ENCODE peak calls at places on chromosomes 3 and 15, in six cellular contexts. J is K562, Z is tibial artery, E is lower leg skin, Q is heart right ventricle, H is dorsolateral prefrontal cortex. X is an unnamed sample.
A peak's percentile ranks its signal among the peaks of the same experiment; 100 is the strongest.

GRCh38 chr3:116863842-116864626 is 154.5 kb downstream of the TUSC7 start:
- DNase-seq in Q (no peak), E (no peak), H (no peak), J (no peak), Z (no peak), X (peak; percentile 40)

GRCh38 chr3:38006445-38006995 is 15.9 kb downstream of the VILL start:
- DNase-seq in Q (no peak), E (no peak), Z (no peak), H (no peak), J (no peak), X (no peak)

GRCh38 chr15:67094001-67094826 is 28.8 kb downstream of the SMAD3 start:
- DNase-seq in J (no peak), E (no peak), Q (no peak), H (no peak), Z (no peak), X (no peak)

GRCh38 chr3:156819842-156820686 is 6.1 kb upstream of the LEKR1 start:
- DNase-seq in Z (no peak), E (no peak), Q (no peak), H (no peak), J (no peak), X (no peak)

GRCh38 chr15:26888761-26889160 is 21.9 kb downstream of the GABRA5 start:
- DNase-seq in Q (no peak), E (no peak), Z (no peak), J (no peak), H (no peak), X (peak; percentile 43)

GRCh38 chr3:141231923-141232861 is 567 bp downstream of the PXYLP1 start:
- DNase-seq in Q (no peak), J (peak; percentile 46), H (peak; percentile 48), E (no peak), Z (peak; percentile 75), X (no peak)

GRCh38 chr15:42921049-42921731 is 612 bp upstream of the TTBK2 start:
- DNase-seq in J (no peak), H (peak; percentile 27), E (peak; percentile 30), Z (no peak), Q (no peak), X (no peak)

GRCh38 chr3:100020876-100021644 is 93.2 kb downstream of the FILIP1L start:
- DNase-seq in Q (no peak), J (no peak), E (no peak), H (no peak), Z (no peak), X (no peak)

GRCh38 chr3:59857589-59858346 is 807.9 kb upstream of the CFAP20DC start:
- DNase-seq in Q (peak; percentile 80), H (peak; percentile 65), Z (peak; percentile 85), J (peak; percentile 42), E (peak; percentile 73), X (peak; percentile 38)

GRCh38 chr15:67176195-67176971 is 78.1 kb downstream of the AAGAB start:
- DNase-seq in E (no peak), Z (peak; percentile 68), Q (no peak), J (no peak), H (no peak), X (peak; percentile 58)

GRCh38 chr3:58625196-58625595 is 41.4 kb downstream of the FAM3D start:
- DNase-seq in E (no peak), Z (no peak), J (no peak), H (no peak), Q (no peak), X (no peak)

GRCh38 chr3:175274474-175275218 is 415.5 kb downstream of the NAALADL2 start:
- DNase-seq in Z (no peak), E (no peak), J (no peak), Q (no peak), H (no peak), X (no peak)

GRCh38 chr15:35871812-35872211 is 325.8 kb upstream of the DPH6 start:
- DNase-seq in H (no peak), E (no peak), J (no peak), Z (no peak), Q (no peak), X (no peak)

GRCh38 chr3:11613851-11614491 is 29.7 kb downstream of the VGLL4 start:
- DNase-seq in Z (no peak), H (no peak), E (no peak), Q (no peak), J (no peak), X (no peak)

GRCh38 chr3:128089135-128089534 is 34.5 kb downstream of the RUVBL1 start:
- DNase-seq in E (no peak), H (no peak), Z (no peak), J (no peak), Q (no peak), X (no peak)

GRCh38 chr3:15291589-15292541 is 40.5 kb downstream of the SH3BP5 start:
- DNase-seq in Q (no peak), Z (peak; percentile 66), H (peak; percentile 50), E (no peak), J (peak; percentile 44), X (no peak)

GRCh38 chr3:8741581-8742355 is 8.2 kb downstream of the CAV3 start:
- DNase-seq in Q (peak; percentile 58), Z (no peak), J (peak; percentile 69), E (no peak), H (no peak), X (no peak)

GRCh38 chr3:57805674-57806073 is 49.6 kb downstream of the SLMAP start:
- DNase-seq in Z (no peak), E (no peak), Q (no peak), J (peak; percentile 46), H (no peak), X (no peak)

GRCh38 chr15:90603893-90604292 is 74.2 kb downstream of the CRTC3 start:
- DNase-seq in Z (no peak), E (no peak), Q (no peak), H (no peak), J (no peak), X (no peak)

GRCh38 chr3:80233576-80233975 is 465.8 kb upstream of the ROBO1 start:
- DNase-seq in Z (no peak), E (no peak), Q (no peak), H (no peak), J (no peak), X (no peak)

GRCh38 chr3:122576174-122576940 is 1.1 kb upstream of the PARP15 start:
- DNase-seq in Z (no peak), Q (no peak), E (no peak), H (no peak), J (no peak), X (no peak)

GRCh38 chr3:103393395-103394186 is 958.8 kb downstream of the ZPLD1 start:
- DNase-seq in Q (no peak), H (no peak), E (no peak), Z (no peak), J (no peak), X (no peak)

GRCh38 chr15:87582169-87582568 is 674.4 kb downstream of the NTRK3 start:
- DNase-seq in Q (no peak), Z (no peak), J (no peak), E (no peak), H (no peak), X (no peak)

GRCh38 chr3:60079076-60079475 is 1029.3 kb upstream of the CFAP20DC start:
- DNase-seq in Z (no peak), J (no peak), E (no peak), Q (no peak), H (no peak), X (no peak)

GRCh38 chr15:35622641-35623340 is 76.8 kb upstream of the DPH6 start:
- DNase-seq in E (no peak), Q (no peak), H (no peak), Z (no peak), J (no peak), X (no peak)

GRCh38 chr3:190265795-190266194 is 56.5 kb downstream of the CLDN1 start:
- DNase-seq in H (no peak), Q (no peak), Z (no peak), J (no peak), E (peak; percentile 59), X (peak; percentile 32)

GRCh38 chr3:9278498-9278897 is 29.1 kb upstream of the SRGAP3 start:
- DNase-seq in Z (no peak), J (no peak), E (no peak), H (no peak), Q (no peak), X (no peak)

GRCh38 chr3:15387171-15387581 is 40.2 kb downstream of the METTL6 start:
- DNase-seq in J (no peak), Q (peak; percentile 29), E (no peak), Z (no peak), H (no peak), X (no peak)

GRCh38 chr3:149507491-149508324 is 33.2 kb downstream of the TM4SF4 start:
- DNase-seq in J (no peak), Z (peak; percentile 78), H (no peak), E (no peak), Q (no peak), X (no peak)

GRCh38 chr15:70526221-70526973 is 237.0 kb downstream of the UACA start:
- DNase-seq in Q (no peak), E (peak; percentile 60), Z (no peak), J (no peak), H (no peak), X (no peak)

GRCh38 chr15:75884041-75884440 is 19.6 kb upstream of the FBXO22 start:
- DNase-seq in J (no peak), Z (no peak), E (no peak), H (no peak), Q (no peak), X (no peak)

GRCh38 chr15:85531083-85531482 is 150.7 kb downstream of the AKAP13 start:
- DNase-seq in E (no peak), Z (no peak), J (no peak), H (no peak), Q (no peak), X (no peak)

GRCh38 chr3:41065340-41065739 is 134.0 kb upstream of the CTNNB1 start:
- DNase-seq in H (no peak), J (no peak), Z (no peak), E (no peak), Q (no peak), X (no peak)

DNA sequence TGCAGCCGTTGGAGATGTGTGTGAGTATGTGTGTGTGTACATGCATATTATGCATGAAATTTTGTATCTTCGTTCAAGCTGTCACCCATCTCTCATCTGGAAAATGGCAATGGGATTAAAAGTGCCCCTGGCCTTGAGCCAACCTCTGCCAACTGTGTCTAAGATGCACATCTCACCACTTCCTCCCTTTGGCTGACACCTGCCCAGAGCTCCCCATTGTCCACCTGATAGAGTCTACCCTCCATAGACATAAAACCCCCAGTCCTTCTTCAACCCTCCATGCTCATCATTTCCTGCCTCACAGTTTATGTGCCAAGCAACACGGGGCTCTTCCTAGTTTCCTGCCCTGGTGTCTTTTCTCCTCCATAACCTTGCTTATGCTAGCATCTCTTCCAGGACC is 187.5 kb upstream of the HES1 start:
- DNase-seq in Z (no peak), J (no peak), Q (no peak), H (no peak), E (no peak), X (no peak)
- TF ChIP-seq CTCF in Z (no peak), J (no peak), Q (no peak), H (no peak), E (no peak), X (no peak)

GRCh38 chr15:39299506-39300267 is 281.2 kb upstream of the THBS1 start:
- DNase-seq in Z (no peak), E (no peak), H (no peak), Q (no peak), J (no peak), X (no peak)
- H3K4me3 ChIP-seq in Z (no peak overlapping the region), E (no peak overlapping the region), H (no peak overlapping the region), Q (no peak overlapping the region), J (no peak overlapping the region), X (no peak overlapping the region)

GRCh38 chr15:52112203-52112750 is 298 bp downstream of the BCL2L10 start:
- DNase-seq in H (peak; percentile 41), Q (no peak), E (no peak), J (no peak), Z (no peak), X (no peak)
- TF ChIP-seq CTCF in H (no peak), Q (no peak), E (no peak), J (no peak), Z (no peak), X (no peak)

GRCh38 chr15:100902436-100903190 is 16.5 kb upstream of the LRRK1 start:
- DNase-seq in Z (no peak), J (no peak), Q (peak; percentile 85), E (peak; percentile 68), H (peak; percentile 95), X (peak; percentile 99)
- H3K4me3 ChIP-seq in Z (peak overlapping the region; percentile 36), J (no peak overlapping the region), Q (peak overlapping the region; percentile 46), E (peak overlapping the region; percentile 6), H (no peak overlapping the region), X (peak overlapping the region; percentile 34)